ENCODE peak calls at places on chromosome 21, in five cellular contexts. I is A549, X is H1, A is GM12878, T is SK-N-SH. Y is an unnamed sample.

GRCh38 chr21:15293251-15293650 is 228.5 kb upstream of the NRIP1 start:
- DNase-seq in A (no peak), X (no peak), T (no peak), I (peak; percentile 78), Y (peak; percentile 82)

GRCh38 chr21:37270576-37271365 is 3.6 kb upstream of the VPS26C start:
- DNase-seq in T (no peak), X (peak; percentile 33), I (no peak), A (no peak), Y (no peak)

GRCh38 chr21:37521658-37522057 is 155.1 kb downstream of the DYRK1A start:
- DNase-seq in T (no peak), X (no peak), I (no peak), A (no peak), Y (no peak)

GRCh38 chr21:36754241-36754881 is 55.4 kb downstream of the SIM2 start:
- DNase-seq in X (no peak), I (no peak), A (no peak), T (no peak), Y (no peak)

GRCh38 chr21:36134820-36135390 is at the start of gene CBR3:
- DNase-seq in I (peak; percentile 55), A (no peak), X (no peak), T (peak; percentile 74), Y (peak; percentile 41)

GRCh38 chr21:26782754-26783153 is 62.5 kb downstream of the ADAMTS1 start:
- DNase-seq in I (no peak), X (no peak), A (no peak), T (no peak), Y (no peak)

GRCh38 chr21:35616090-35616489 is 444.2 kb downstream of the SETD4 start:
- DNase-seq in A (no peak), T (no peak), X (no peak), I (peak; percentile 10), Y (peak; percentile 70)

GRCh38 chr21:27532081-27532480 is 565.2 kb upstream of the ADAMTS5 start:
- DNase-seq in I (peak; percentile 0), X (no peak), A (no peak), T (no peak), Y (peak; percentile 63)

GRCh38 chr21:38241029-38241740 is 15.6 kb upstream of the KCNJ15 start:
- DNase-seq in I (no peak), T (no peak), A (no peak), X (no peak), Y (no peak)

GRCh38 chr21:35222541-35222941 is 173.4 kb upstream of the RUNX1 start:
- DNase-seq in I (no peak), A (peak; percentile 19), T (no peak), X (no peak), Y (no peak)

GRCh38 chr21:39144191-39144590 is 39.1 kb downstream of the PSMG1 start:
- DNase-seq in T (no peak), A (no peak), I (peak; percentile 25), X (no peak), Y (no peak)

GRCh38 chr21:17513214-17514123 is 626 bp downstream of the CXADR start:
- DNase-seq in I (peak; percentile 21), A (no peak), X (peak; percentile 67), T (peak; percentile 74), Y (no peak)

GRCh38 chr21:29376556-29376955 is 77.8 kb downstream of the BACH1 start:
- DNase-seq in X (peak; percentile 67), T (no peak), A (no peak), I (peak; percentile 42), Y (no peak)

GRCh38 chr21:15795533-15795932 is 65.8 kb downstream of the USP25 start:
- DNase-seq in A (no peak), X (no peak), I (no peak), T (no peak), Y (no peak)

GRCh38 chr21:35643176-35643575 is 417.1 kb downstream of the SETD4 start:
- DNase-seq in A (no peak), X (no peak), I (no peak), T (no peak), Y (peak; percentile 39)

GRCh38 chr21:18840239-18840638 is 436.7 kb upstream of the TMPRSS15 start:
- DNase-seq in I (peak; percentile 16), X (peak; percentile 47), A (no peak), T (peak; percentile 1), Y (no peak)

GRCh38 chr21:18049461-18049860 is 195.2 kb upstream of the CHODL start:
- DNase-seq in A (no peak), T (no peak), X (no peak), I (no peak), Y (no peak)

GRCh38 chr21:39083377-39084008 is 99.8 kb downstream of the PSMG1 start:
- DNase-seq in X (no peak), T (no peak), A (no peak), I (no peak), Y (no peak)

GRCh38 chr21:18153063-18153462 is 91.6 kb upstream of the CHODL start:
- DNase-seq in A (no peak), X (no peak), I (no peak), T (no peak), Y (no peak)

GRCh38 chr21:27715131-27715530 is 748.2 kb upstream of the ADAMTS5 start:
- DNase-seq in X (no peak), I (no peak), T (no peak), A (no peak), Y (no peak)

GRCh38 chr21:36477001-36477400 is 2.9 kb downstream of the CLDN14 start:
- DNase-seq in A (no peak), I (no peak), T (no peak), X (no peak), Y (no peak)

GRCh38 chr21:14484188-14485009 is 61.7 kb downstream of the SAMSN1 start:
- DNase-seq in X (no peak), I (no peak), T (no peak), A (no peak), Y (no peak)

GRCh38 chr21:39004776-39005605 is 178.3 kb downstream of the PSMG1 start:
- DNase-seq in I (no peak), T (peak; percentile 83), X (no peak), A (no peak), Y (peak; percentile 26)

GRCh38 chr21:30329203-30329868 is 8.2 kb downstream of the KRTAP27-1 start:
- DNase-seq in I (no peak), T (no peak), A (no peak), X (no peak), Y (no peak)

GRCh38 chr21:28547795-28548194 is 444.9 kb downstream of the LTN1 start:
- DNase-seq in I (no peak), X (no peak), A (no peak), T (no peak), Y (no peak)

GRCh38 chr21:35478096-35479080 is 429.3 kb upstream of the RUNX1 start:
- DNase-seq in A (no peak), T (no peak), I (no peak), X (no peak), Y (peak; percentile 24)

GRCh38 chr21:35164971-35165483 is 115.9 kb upstream of the RUNX1 start:
- DNase-seq in X (no peak), A (no peak), I (no peak), T (no peak), Y (no peak)

GRCh38 chr21:32392299-32392879 is 423 bp downstream of the URB1 start:
- DNase-seq in I (no peak), T (no peak), X (no peak), A (no peak), Y (no peak)

GRCh38 chr21:14541840-14542495 is 4.1 kb downstream of the SAMSN1 start:
- DNase-seq in A (no peak), I (no peak), T (no peak), X (no peak), Y (no peak)

GRCh38 chr21:32813265-32813903 is 41.8 kb upstream of the PAXBP1 start:
- DNase-seq in A (no peak), T (no peak), X (no peak), I (no peak), Y (no peak)

DNA sequence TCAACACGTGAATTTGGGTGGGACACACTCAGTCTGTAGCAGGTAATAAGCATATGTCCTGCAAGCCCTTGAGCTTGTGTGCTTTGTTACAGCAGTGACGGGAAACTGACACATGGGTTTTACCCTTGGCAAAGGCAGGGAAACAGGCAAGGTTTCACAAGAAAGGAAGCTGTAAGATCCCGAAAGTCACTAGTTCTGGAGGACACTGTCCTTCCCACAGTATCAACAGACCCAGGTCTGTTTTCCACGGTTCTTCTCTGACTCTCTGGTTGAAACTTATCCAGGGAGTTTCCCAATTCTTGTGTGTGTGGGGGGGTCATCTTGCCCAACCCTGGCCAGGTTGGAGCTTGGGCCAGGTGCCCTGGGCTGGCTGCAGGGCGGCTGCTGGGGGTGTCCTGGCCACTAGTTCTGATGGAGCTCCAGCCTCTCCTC is 29.3 kb upstream of the ZBTB21 start:
- DNase-seq in X (no peak), I (no peak), A (no peak), T (no peak), Y (peak; percentile 85)
- TF ChIP-seq RFX5 in X (no peak), I (no peak), A (no peak), T (no peak), Y (no peak)

GRCh38 chr21:34022557-34023335 is 50.6 kb upstream of the MRPS6 start:
- DNase-seq in I (no peak), A (no peak), T (no peak), X (no peak), Y (no peak)
- TF ChIP-seq USF2 in I (no peak), A (no peak), T (no peak), X (no peak), Y (no peak)

GRCh38 chr21:44533121-44533890 is 6.7 kb downstream of the KRTAP10-1 start:
- DNase-seq in I (no peak), A (no peak), T (no peak), X (no peak), Y (no peak)
- TF ChIP-seq RFX5 in I (no peak), A (no peak), T (no peak), X (no peak), Y (no peak)

GRCh38 chr21:40640427-40640826 is 206.5 kb downstream of the DSCAM start:
- DNase-seq in A (no peak), I (no peak), T (no peak), X (no peak), Y (no peak)
- TF ChIP-seq USF2 in A (no peak), I (no peak), T (no peak), X (no peak), Y (no peak)

GRCh38 chr21:46180778-46181391 is 3.4 kb downstream of the SPATC1L start:
- DNase-seq in X (no peak), T (no peak), A (no peak), I (no peak), Y (no peak)

GRCh38 chr21:46181953-46182547 is 2.2 kb downstream of the SPATC1L start:
- DNase-seq in T (no peak), I (no peak), X (no peak), A (no peak), Y (no peak)

GRCh38 chr21:46182548-46183336 is 1.5 kb downstream of the SPATC1L start:
- DNase-seq in X (no peak), A (no peak), I (no peak), T (no peak), Y (no peak)

GRCh38 chr21:46180079-46180722 is 4.1 kb downstream of the SPATC1L start:
- DNase-seq in T (no peak), I (no peak), X (no peak), A (no peak), Y (no peak)

DNA sequence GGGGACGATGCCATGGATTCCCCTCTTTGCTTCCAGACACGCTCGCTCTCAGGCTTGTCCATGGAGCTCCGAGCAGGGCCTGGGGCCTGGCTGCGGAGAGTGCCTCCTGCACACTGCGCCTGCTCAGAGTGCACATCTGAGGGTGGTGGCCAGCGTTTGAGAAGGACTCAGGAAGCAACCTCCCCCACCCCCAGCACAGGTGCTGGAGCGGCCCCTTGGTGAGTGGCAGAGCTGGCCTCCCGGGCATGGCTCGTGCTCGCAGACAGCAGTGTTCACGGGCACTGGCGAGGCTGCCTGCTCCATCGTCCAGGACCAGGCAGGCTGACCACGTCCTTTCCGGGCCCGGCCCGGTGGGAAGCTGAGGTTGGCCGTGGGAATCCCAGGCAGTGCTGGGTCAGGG is 2.8 kb downstream of the SPATC1L start:
- DNase-seq in A (no peak), T (no peak), I (no peak), X (no peak), Y (no peak)
- TF ChIP-seq RFX5 in A (no peak), T (no peak), I (no peak), X (no peak), Y (no peak)